ENCODE peak calls at places on chromosomes 13 and 19, in nine cellular contexts. W, T, H, N, X, D, E, Z and C are unnamed samples.

GRCh38 chr19:33811246-33811645 is 14.6 kb downstream of the KCTD15 start:
- DNase-seq in N (no peak), D (no peak), X (no peak), T (no peak), H (no peak), Z (no peak), W (no peak), E (no peak), C (no peak)

GRCh38 chr13:75372517-75372916 is 109.5 kb downstream of the TBC1D4 start:
- DNase-seq in X (no peak), T (no peak), N (no peak), H (peak; percentile 59), D (peak; percentile 75), E (no peak), W (peak; percentile 62), Z (peak; percentile 22), C (peak; percentile 35)

GRCh38 chr19:52664461-52664860 is 26.3 kb upstream of the ZNF83 start:
- DNase-seq in H (no peak), N (no peak), X (no peak), T (no peak), Z (no peak), E (no peak), D (peak; percentile 88), W (no peak), C (no peak)

GRCh38 chr19:38736413-38737280 is 7.6 kb downstream of the CAPN12 start:
- DNase-seq in N (no peak), D (peak; percentile 86), E (peak; percentile 76), H (peak; percentile 19), X (no peak), T (no peak), Z (no peak), W (no peak), C (peak; percentile 65)

GRCh38 chr13:98332691-98333090 is 155.6 kb upstream of the RNF113B start:
- DNase-seq in D (no peak), E (no peak), X (no peak), T (no peak), Z (no peak), W (no peak), H (no peak), N (no peak), C (no peak)

GRCh38 chr13:50928609-50929274 is 19.2 kb downstream of the RNASEH2B start:
- DNase-seq in W (no peak), D (peak; percentile 74), E (no peak), X (no peak), Z (no peak), T (no peak), H (peak; percentile 40), N (no peak), C (no peak)

GRCh38 chr19:3094638-3095374 is 644 bp downstream of the GNA11 start:
- DNase-seq in T (no peak), X (no peak), W (peak; percentile 17), H (peak; percentile 28), Z (no peak), N (no peak), D (peak; percentile 28), E (peak; percentile 48), C (no peak)

GRCh38 chr19:8324186-8325050 is 3.1 kb downstream of the RPS28 start:
- DNase-seq in E (no peak), D (peak; percentile 48), H (no peak), T (no peak), X (no peak), Z (no peak), W (no peak), N (no peak), C (no peak)

GRCh38 chr13:99655351-99656091 is 154.2 kb downstream of the TM9SF2 start:
- DNase-seq in E (peak; percentile 49), W (peak; percentile 24), X (peak; percentile 99), Z (no peak), N (no peak), T (no peak), D (no peak), H (peak; percentile 31), C (no peak)

GRCh38 chr13:39765801-39766463 is 110.5 kb downstream of the COG6 start:
- DNase-seq in E (peak; percentile 46), H (peak; percentile 56), N (peak; percentile 45), D (peak; percentile 99), X (peak; percentile 25), W (no peak), T (no peak), Z (no peak), C (peak; percentile 86)

GRCh38 chr13:67230243-67230773 is at the start of gene PCDH9:
- DNase-seq in N (peak; percentile 95), H (peak; percentile 95), D (peak; percentile 99), T (peak; percentile 91), W (peak; percentile 97), Z (peak; percentile 85), E (peak; percentile 89), X (no peak), C (peak; percentile 95)

GRCh38 chr19:3708207-3708931 is at the start of gene TJP3:
- DNase-seq in Z (peak; percentile 34), D (no peak), X (no peak), H (no peak), T (no peak), N (no peak), W (peak; percentile 39), E (no peak), C (no peak)

GRCh38 chr13:94119360-94119936 is 360.0 kb downstream of the DCT start:
- DNase-seq in D (no peak), X (peak; percentile 63), H (no peak), N (no peak), T (no peak), E (no peak), Z (no peak), W (no peak), C (no peak)

GRCh38 chr19:14476663-14477401 is 1.7 kb upstream of the PTGER1 start:
- DNase-seq in X (no peak), T (no peak), D (peak; percentile 57), Z (peak; percentile 82), W (peak; percentile 88), H (peak; percentile 78), E (no peak), N (no peak), C (no peak)

GRCh38 chr13:45882626-45883025 is 31.1 kb upstream of the SIAH3 start:
- DNase-seq in X (no peak), N (no peak), T (no peak), Z (no peak), W (no peak), E (no peak), D (peak; percentile 17), H (no peak), C (no peak)